ENCODE peak calls at places on chromosomes 1 and 21, in four cellular contexts. S, Q, D and N are unnamed samples.

GRCh38 chr1:207659545-207660148 is 14.7 kb downstream of the CR1L start:
- DNase-seq in S (no peak), Q (no peak), D (no peak), N (no peak)

GRCh38 chr1:156510709-156511108 is 10.1 kb upstream of the MEF2D start:
- DNase-seq in S (no peak), Q (peak), D (peak), N (no peak)

GRCh38 chr1:19650416-19651140 is 6.5 kb downstream of the NBL1 start:
- DNase-seq in S (no peak), Q (no peak), D (no peak), N (no peak)

GRCh38 chr1:234701737-234702341 is 91.9 kb upstream of the IRF2BP2 start:
- DNase-seq in S (no peak), Q (no peak), D (no peak), N (no peak)

GRCh38 chr1:208230668-208231529 is 13.3 kb downstream of the PLXNA2 start:
- DNase-seq in S (no peak), Q (no peak), D (no peak), N (no peak)

GRCh38 chr1:198563578-198563977 is 23.1 kb upstream of the ATP6V1G3 start:
- DNase-seq in S (no peak), Q (peak), D (peak), N (no peak)

GRCh38 chr1:46525253-46525983 is 26.0 kb downstream of the KNCN start:
- DNase-seq in S (no peak), Q (no peak), D (no peak), N (no peak)

GRCh38 chr1:207752456-207753132 is 740 bp downstream of the CD46 start:
- DNase-seq in S (no peak), Q (peak), D (peak), N (no peak)

GRCh38 chr1:58816072-58816746 is 32.4 kb upstream of the JUN start:
- DNase-seq in S (no peak), Q (peak), D (peak), N (peak)

GRCh38 chr1:174556392-174556791 is 108.6 kb downstream of the GPR52 start:
- DNase-seq in S (no peak), Q (peak), D (peak), N (no peak)

GRCh38 chr21:38241029-38241740 is 15.6 kb upstream of the KCNJ15 start:
- DNase-seq in S (no peak), Q (peak), D (peak), N (no peak)

GRCh38 chr1:96991261-96991660 is 269.7 kb downstream of the PTBP2 start:
- DNase-seq in S (no peak), Q (no peak), D (no peak), N (no peak)

GRCh38 chr1:244150665-244151064 is 99.6 kb downstream of the ZBTB18 start:
- DNase-seq in S (no peak), Q (no peak), D (peak), N (no peak)

GRCh38 chr1:155127672-155128468 is at the start of gene EFNA1:
- DNase-seq in S (no peak), Q (peak), D (peak), N (no peak)

GRCh38 chr21:31846690-31847089 is 26.1 kb upstream of the HUNK start:
- DNase-seq in S (peak), Q (no peak), D (no peak), N (no peak)

GRCh38 chr1:226046240-226046639 is 16.3 kb upstream of the H3-3A start:
- DNase-seq in S (no peak), Q (peak), D (peak), N (no peak)

GRCh38 chr21:34180826-34181359 is 107.5 kb downstream of the MRPS6 start:
- DNase-seq in S (no peak), Q (no peak), D (no peak), N (no peak)

GRCh38 chr1:213335084-213335483 is 284.0 kb downstream of the RPS6KC1 start:
- DNase-seq in S (no peak), Q (no peak), D (no peak), N (no peak)

GRCh38 chr1:232057896-232058274 is 431.3 kb downstream of the DISC1 start:
- DNase-seq in S (no peak), Q (no peak), D (no peak), N (no peak)

GRCh38 chr1:4801192-4801924 is 146.9 kb downstream of the AJAP1 start:
- DNase-seq in S (peak), Q (peak), D (no peak), N (no peak)

GRCh38 chr1:228842094-228842775 is 107.0 kb downstream of the RHOU start:
- DNase-seq in S (peak), Q (peak), D (peak), N (peak)

GRCh38 chr21:43005635-43006034 is 31.3 kb downstream of the PKNOX1 start:
- DNase-seq in S (no peak), Q (no peak), D (no peak), N (no peak)

GRCh38 chr1:25618433-25618808 is 1.8 kb downstream of the MAN1C1 start:
- DNase-seq in S (no peak), Q (no peak), D (no peak), N (no peak)

GRCh38 chr1:25620701-25621350 is 4.2 kb downstream of the MAN1C1 start:
- DNase-seq in S (no peak), Q (no peak), D (no peak), N (no peak)

GRCh38 chr1:25620211-25620610 is 3.6 kb downstream of the MAN1C1 start:
- DNase-seq in S (no peak), Q (no peak), D (no peak), N (no peak)

GRCh38 chr1:25617626-25618432 is 1.2 kb downstream of the MAN1C1 start:
- DNase-seq in S (no peak), Q (no peak), D (no peak), N (no peak)

GRCh38 chr1:25619101-25619890 is 2.7 kb downstream of the MAN1C1 start:
- DNase-seq in S (no peak), Q (no peak), D (peak), N (no peak)
- H3K4me3 ChIP-seq in S (peak), Q (peak), D (peak), N (no peak)

GRCh38 chr1:218439541-218440295 is 94.6 kb downstream of the TGFB2 start:
- DNase-seq in S (no peak), Q (peak), D (peak), N (no peak)
- TF ChIP-seq CTCF in S (no peak), Q (no peak), D (no peak), N (no peak)

GRCh38 chr1:40337448-40337847 is 20.4 kb upstream of the COL9A2 start:
- DNase-seq in S (no peak), Q (no peak), D (no peak), N (no peak)

GRCh38 chr1:40332695-40333094 is 15.6 kb upstream of the COL9A2 start:
- DNase-seq in S (no peak), Q (no peak), D (no peak), N (no peak)
- H3K4me3 ChIP-seq in S (no peak), Q (no peak), D (no peak), N (no peak)

GRCh38 chr1:224108991-224109390 is 4.9 kb upstream of the FBXO28 start:
- DNase-seq in S (no peak), Q (no peak), D (no peak), N (no peak)
- TF ChIP-seq CTCF in S (no peak), Q (no peak), D (no peak), N (no peak)

GRCh38 chr1:1538989-1539309 is 1.5 kb downstream of the TMEM240 start:
- DNase-seq in S (no peak), Q (no peak), D (no peak), N (no peak)

GRCh38 chr1:1539310-1540014 is 962 bp downstream of the TMEM240 start:
- DNase-seq in S (no peak), Q (peak), D (peak), N (no peak)

GRCh38 chr1:1540817-1541628 is 599 bp upstream of the TMEM240 start:
- DNase-seq in S (no peak), Q (no peak), D (no peak), N (no peak)

GRCh38 chr1:1538334-1538733 is 2.1 kb downstream of the TMEM240 start:
- DNase-seq in S (no peak), Q (no peak), D (no peak), N (no peak)

GRCh38 chr1:1540015-1540816 is at the start of gene TMEM240:
- DNase-seq in S (no peak), Q (peak), D (peak), N (no peak)
- H3K4me3 ChIP-seq in S (peak), Q (peak), D (peak), N (peak)

GRCh38 chr1:196910208-196910607 is 22.4 kb downstream of the CFHR4 start:
- DNase-seq in S (no peak), Q (no peak), D (peak), N (no peak)
- TF ChIP-seq CTCF in S (no peak), Q (no peak), D (no peak), N (no peak)

DNA sequence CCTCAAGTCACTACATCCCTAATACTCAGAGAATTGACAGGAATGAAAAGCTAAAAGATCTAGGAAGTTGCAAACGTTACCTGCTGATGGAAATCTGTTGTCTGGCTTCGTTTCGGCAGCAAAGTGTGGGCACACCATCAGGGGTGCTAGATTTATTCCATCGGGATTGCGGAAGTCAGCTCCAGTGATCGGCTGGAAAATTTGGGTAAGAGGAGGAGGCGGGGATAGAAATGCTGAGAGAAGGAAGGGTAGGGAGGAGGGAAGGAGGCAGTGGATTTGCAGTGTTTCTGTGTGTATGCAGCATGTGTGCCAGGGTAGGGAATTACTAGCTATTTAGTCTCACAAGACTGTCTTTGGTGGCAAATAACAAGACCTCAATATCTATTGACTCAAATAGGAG is at the start of gene CTSK:
- DNase-seq in S (no peak), Q (no peak), D (peak), N (no peak)
- H3K4me3 ChIP-seq in S (peak), Q (peak), D (peak), N (peak)

GRCh38 chr1:201783067-201783466 is 45.9 kb upstream of the IPO9 start:
- DNase-seq in S (no peak), Q (no peak), D (peak), N (no peak)

GRCh38 chr1:201781447-201781846 is 47.5 kb upstream of the IPO9 start:
- DNase-seq in S (no peak), Q (peak), D (peak), N (no peak)

GRCh38 chr1:201785291-201785690 is 43.7 kb upstream of the IPO9 start:
- DNase-seq in S (no peak), Q (no peak), D (no peak), N (no peak)

GRCh38 chr1:201782353-201782752 is 46.6 kb upstream of the IPO9 start:
- DNase-seq in S (no peak), Q (no peak), D (no peak), N (no peak)

DNA sequence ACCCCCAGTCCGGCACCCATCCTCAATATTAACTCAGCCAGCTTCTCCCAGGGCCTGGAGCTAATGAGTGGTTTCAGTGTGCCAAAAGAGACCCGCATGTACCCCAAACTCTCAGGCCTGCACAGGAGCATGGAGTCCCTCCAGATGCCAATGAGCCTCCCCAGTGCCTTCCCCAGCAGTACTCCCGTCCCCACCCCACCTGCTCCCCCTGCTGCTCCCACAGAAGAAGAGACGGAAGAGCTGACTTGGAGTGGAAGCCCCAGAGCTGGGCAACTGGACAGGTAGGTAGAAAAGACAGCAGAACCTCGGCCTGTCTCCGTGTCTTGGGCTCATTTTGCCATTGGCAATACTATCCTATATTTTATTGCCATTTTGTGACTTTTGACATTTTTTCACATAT is 45.4 kb upstream of the IPO9 start:
- DNase-seq in S (no peak), Q (no peak), D (no peak), N (no peak)
- TF ChIP-seq CTCF in S (no peak), Q (no peak), D (peak), N (no peak)